ENCODE peak calls at places on chromosomes 1 and 21, in five cellular contexts. One of them, this sample, is unnamed.

GRCh38 chr1:219085082-219085481 is 88.6 kb upstream of the LYPLAL1 start:
- ATAC-seq in left ventricle myocardium superior: no peak
- ATAC-seq in left cardiac atrium: peak
- ATAC-seq in activated B cell treated with CpG ODN at 0.5 μM for 24 hours: no peak
- ATAC-seq in stimulated activated naive CD8-positive, alpha-beta T cell treated with anti-CD3 and anti-CD28 coated beads, Interleukin-15, amount 100 ng/mL, for 72 hours: no peak
- ATAC-seq in this sample: no peak

GRCh38 chr1:107661142-107661541 is 303.8 kb downstream of the VAV3 start:
- ATAC-seq in left ventricle myocardium superior: no peak
- ATAC-seq in left cardiac atrium: no peak
- ATAC-seq in activated B cell treated with CpG ODN at 0.5 μM for 24 hours: no peak
- ATAC-seq in stimulated activated naive CD8-positive, alpha-beta T cell treated with anti-CD3 and anti-CD28 coated beads, Interleukin-15, amount 100 ng/mL, for 72 hours: no peak
- ATAC-seq in this sample: no peak

GRCh38 chr1:84776639-84777038 is 86.4 kb upstream of the SSX2IP start:
- ATAC-seq in left ventricle myocardium superior: no peak
- ATAC-seq in left cardiac atrium: no peak
- ATAC-seq in activated B cell treated with CpG ODN at 0.5 μM for 24 hours: no peak
- ATAC-seq in stimulated activated naive CD8-positive, alpha-beta T cell treated with anti-CD3 and anti-CD28 coated beads, Interleukin-15, amount 100 ng/mL, for 72 hours: no peak
- ATAC-seq in this sample: no peak

GRCh38 chr21:45900034-45900868 is 81.3 kb upstream of the COL6A1 start:
- ATAC-seq in left ventricle myocardium superior: no peak
- ATAC-seq in left cardiac atrium: no peak
- ATAC-seq in activated B cell treated with CpG ODN at 0.5 μM for 24 hours: no peak
- ATAC-seq in stimulated activated naive CD8-positive, alpha-beta T cell treated with anti-CD3 and anti-CD28 coated beads, Interleukin-15, amount 100 ng/mL, for 72 hours: no peak
- ATAC-seq in this sample: no peak

GRCh38 chr1:116382321-116382720 is 9.3 kb downstream of the ATP1A1 start:
- ATAC-seq in left ventricle myocardium superior: peak
- ATAC-seq in left cardiac atrium: peak
- ATAC-seq in activated B cell treated with CpG ODN at 0.5 μM for 24 hours: no peak
- ATAC-seq in stimulated activated naive CD8-positive, alpha-beta T cell treated with anti-CD3 and anti-CD28 coated beads, Interleukin-15, amount 100 ng/mL, for 72 hours: no peak
- ATAC-seq in this sample: no peak

GRCh38 chr1:181089777-181090505 is 1.4 kb downstream of the IER5 start:
- ATAC-seq in left ventricle myocardium superior: peak
- ATAC-seq in left cardiac atrium: peak
- ATAC-seq in activated B cell treated with CpG ODN at 0.5 μM for 24 hours: peak
- ATAC-seq in stimulated activated naive CD8-positive, alpha-beta T cell treated with anti-CD3 and anti-CD28 coated beads, Interleukin-15, amount 100 ng/mL, for 72 hours: peak
- ATAC-seq in this sample: peak

GRCh38 chr1:205600085-205600484 is 31.7 kb downstream of the ELK4 start:
- ATAC-seq in left ventricle myocardium superior: no peak
- ATAC-seq in left cardiac atrium: peak
- ATAC-seq in activated B cell treated with CpG ODN at 0.5 μM for 24 hours: no peak
- ATAC-seq in stimulated activated naive CD8-positive, alpha-beta T cell treated with anti-CD3 and anti-CD28 coated beads, Interleukin-15, amount 100 ng/mL, for 72 hours: peak
- ATAC-seq in this sample: peak

GRCh38 chr1:24415910-24416665 is 486 bp downstream of the NIPAL3 start:
- ATAC-seq in left ventricle myocardium superior: peak
- ATAC-seq in left cardiac atrium: peak
- ATAC-seq in activated B cell treated with CpG ODN at 0.5 μM for 24 hours: peak
- ATAC-seq in stimulated activated naive CD8-positive, alpha-beta T cell treated with anti-CD3 and anti-CD28 coated beads, Interleukin-15, amount 100 ng/mL, for 72 hours: peak
- ATAC-seq in this sample: peak

GRCh38 chr1:39333296-39333695 is 128.8 kb downstream of the MACF1 start:
- ATAC-seq in left ventricle myocardium superior: no peak
- ATAC-seq in left cardiac atrium: no peak
- ATAC-seq in activated B cell treated with CpG ODN at 0.5 μM for 24 hours: no peak
- ATAC-seq in stimulated activated naive CD8-positive, alpha-beta T cell treated with anti-CD3 and anti-CD28 coated beads, Interleukin-15, amount 100 ng/mL, for 72 hours: no peak
- ATAC-seq in this sample: no peak

GRCh38 chr1:157147906-157148717 is 9.9 kb upstream of the ETV3 start:
- ATAC-seq in left ventricle myocardium superior: no peak
- ATAC-seq in left cardiac atrium: no peak
- ATAC-seq in activated B cell treated with CpG ODN at 0.5 μM for 24 hours: no peak
- ATAC-seq in stimulated activated naive CD8-positive, alpha-beta T cell treated with anti-CD3 and anti-CD28 coated beads, Interleukin-15, amount 100 ng/mL, for 72 hours: no peak
- ATAC-seq in this sample: peak

GRCh38 chr1:182756423-182756822 is 33.1 kb upstream of the NPL start:
- ATAC-seq in left ventricle myocardium superior: no peak
- ATAC-seq in left cardiac atrium: no peak
- ATAC-seq in activated B cell treated with CpG ODN at 0.5 μM for 24 hours: no peak
- ATAC-seq in stimulated activated naive CD8-positive, alpha-beta T cell treated with anti-CD3 and anti-CD28 coated beads, Interleukin-15, amount 100 ng/mL, for 72 hours: no peak
- ATAC-seq in this sample: no peak

GRCh38 chr21:44078411-44078981 is 28.7 kb upstream of the PWP2 start:
- ATAC-seq in left ventricle myocardium superior: no peak
- ATAC-seq in left cardiac atrium: no peak
- ATAC-seq in activated B cell treated with CpG ODN at 0.5 μM for 24 hours: no peak
- ATAC-seq in stimulated activated naive CD8-positive, alpha-beta T cell treated with anti-CD3 and anti-CD28 coated beads, Interleukin-15, amount 100 ng/mL, for 72 hours: peak
- ATAC-seq in this sample: no peak

GRCh38 chr1:202623075-202623474 is 87.2 kb downstream of the SYT2 start:
- ATAC-seq in left ventricle myocardium superior: peak
- ATAC-seq in left cardiac atrium: peak
- ATAC-seq in activated B cell treated with CpG ODN at 0.5 μM for 24 hours: no peak
- ATAC-seq in stimulated activated naive CD8-positive, alpha-beta T cell treated with anti-CD3 and anti-CD28 coated beads, Interleukin-15, amount 100 ng/mL, for 72 hours: no peak
- ATAC-seq in this sample: no peak

GRCh38 chr1:205488074-205488723 is 16.3 kb upstream of the CDK18 start:
- ATAC-seq in left ventricle myocardium superior: peak
- ATAC-seq in left cardiac atrium: peak
- ATAC-seq in activated B cell treated with CpG ODN at 0.5 μM for 24 hours: peak
- ATAC-seq in stimulated activated naive CD8-positive, alpha-beta T cell treated with anti-CD3 and anti-CD28 coated beads, Interleukin-15, amount 100 ng/mL, for 72 hours: peak
- ATAC-seq in this sample: peak

This sample was measured in stimulated activated memory B cell treated with anti-CD40 and anti-IgM and Interleukin-4, amounts not matched to agents 10 μg/mL and 1 μg/mL and 100 μg/mL, for 72 hours.